ENCODE peak calls at places on chromosomes 1 and 21, in eight cellular contexts. O is WERI-Rb-1, K is heart right ventricle, C is astrocyte, L is HFF-Myc, T is GM06990, E is B cell, D is neural crest cell. P is an unnamed sample.

GRCh38 chr1:48776400-48777218 is at the start of gene BEND5:
- DNase-seq in O (peak; percentile 76), K (peak; percentile 59), C (peak; percentile 39), L (no peak), T (no peak), E (peak; percentile 84), D (peak; percentile 57), P (peak; percentile 85)

GRCh38 chr1:94859157-94859556 is 39.0 kb downstream of the SLC44A3 start:
- DNase-seq in O (no peak), K (no peak), C (no peak), L (no peak), T (no peak), E (no peak), D (no peak), P (no peak)

GRCh38 chr1:915295-916172 is 8.2 kb upstream of the SAMD11 start:
- DNase-seq in O (no peak), K (no peak), C (no peak), L (no peak), T (no peak), E (no peak), D (no peak), P (peak; percentile 1)

GRCh38 chr1:150233359-150234308 is 2.3 kb downstream of the ANP32E start:
- DNase-seq in O (no peak), K (no peak), C (no peak), L (no peak), T (no peak), E (peak; percentile 38), D (no peak), P (peak; percentile 77)

GRCh38 chr1:101285922-101286568 is 49.2 kb downstream of the S1PR1 start:
- DNase-seq in O (no peak), K (no peak), C (no peak), L (no peak), T (no peak), E (no peak), D (no peak), P (no peak)

GRCh38 chr1:46643368-46643775 is 24.8 kb downstream of the ATPAF1 start:
- DNase-seq in O (no peak), K (no peak), C (peak; percentile 88), L (peak; percentile 67), T (no peak), E (no peak), D (no peak), P (no peak)

GRCh38 chr21:38297193-38297592 is 40.4 kb downstream of the KCNJ15 start:
- DNase-seq in O (no peak), K (no peak), C (peak; percentile 87), L (no peak), T (no peak), E (no peak), D (no peak), P (no peak)

GRCh38 chr1:67601539-67601938 is 83.5 kb upstream of the GADD45A start:
- DNase-seq in O (no peak), K (no peak), C (no peak), L (no peak), T (no peak), E (no peak), D (no peak), P (no peak)

DNA sequence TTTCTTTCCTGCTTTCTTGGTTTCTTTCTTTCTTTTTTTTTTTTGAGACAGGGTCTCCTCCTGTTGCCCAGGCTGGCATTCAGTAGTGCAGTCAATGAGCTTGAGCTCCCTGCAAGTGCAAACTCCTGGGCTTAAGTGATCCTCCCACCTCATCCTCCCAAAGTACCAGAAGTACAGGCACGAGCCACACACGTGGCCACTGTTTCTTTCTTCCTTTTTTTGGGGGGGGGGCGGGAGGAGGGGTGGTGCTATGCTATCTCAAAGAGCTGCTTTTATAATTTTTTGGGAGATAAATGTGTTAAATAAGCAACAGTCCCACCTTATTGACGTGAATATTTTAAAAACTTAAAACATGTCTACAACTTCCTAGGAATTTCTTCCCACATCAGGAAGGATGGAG is 42.2 kb downstream of the AK4 start:
- DNase-seq in O (no peak), K (no peak), C (no peak), L (no peak), T (no peak), E (no peak), D (no peak), P (no peak)
- TF ChIP-seq CTCF in O (no peak), K (no peak), C (no peak), L (no peak), T (no peak), E (no peak), D (no peak), P (no peak)

DNA sequence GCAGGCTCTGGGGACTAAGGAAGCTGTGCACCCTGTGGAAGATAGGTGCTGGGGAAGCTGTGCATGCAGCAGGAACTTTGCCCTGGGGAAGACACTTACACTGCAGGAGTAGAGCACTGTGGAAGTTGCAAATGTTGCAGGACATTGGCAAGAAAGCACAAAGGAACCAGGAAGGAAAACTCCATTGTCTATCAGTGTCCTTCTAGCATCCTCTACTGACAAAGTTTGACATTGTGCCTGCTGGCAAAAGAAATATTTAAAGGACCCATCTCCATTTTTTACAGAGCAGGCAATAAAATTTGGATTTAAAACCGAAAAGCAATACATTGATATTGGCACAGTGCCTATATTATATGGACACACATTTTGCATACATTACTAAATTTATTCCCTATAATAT is 394.1 kb downstream of the PBX1 start:
- DNase-seq in O (no peak), K (no peak), C (no peak), L (no peak), T (no peak), E (no peak), D (no peak), P (no peak)
- TF ChIP-seq CTCF in O (peak; percentile 47), K (peak; percentile 24), C (no peak), L (no peak), T (no peak), E (no peak), D (no peak), P (no peak)

DNA sequence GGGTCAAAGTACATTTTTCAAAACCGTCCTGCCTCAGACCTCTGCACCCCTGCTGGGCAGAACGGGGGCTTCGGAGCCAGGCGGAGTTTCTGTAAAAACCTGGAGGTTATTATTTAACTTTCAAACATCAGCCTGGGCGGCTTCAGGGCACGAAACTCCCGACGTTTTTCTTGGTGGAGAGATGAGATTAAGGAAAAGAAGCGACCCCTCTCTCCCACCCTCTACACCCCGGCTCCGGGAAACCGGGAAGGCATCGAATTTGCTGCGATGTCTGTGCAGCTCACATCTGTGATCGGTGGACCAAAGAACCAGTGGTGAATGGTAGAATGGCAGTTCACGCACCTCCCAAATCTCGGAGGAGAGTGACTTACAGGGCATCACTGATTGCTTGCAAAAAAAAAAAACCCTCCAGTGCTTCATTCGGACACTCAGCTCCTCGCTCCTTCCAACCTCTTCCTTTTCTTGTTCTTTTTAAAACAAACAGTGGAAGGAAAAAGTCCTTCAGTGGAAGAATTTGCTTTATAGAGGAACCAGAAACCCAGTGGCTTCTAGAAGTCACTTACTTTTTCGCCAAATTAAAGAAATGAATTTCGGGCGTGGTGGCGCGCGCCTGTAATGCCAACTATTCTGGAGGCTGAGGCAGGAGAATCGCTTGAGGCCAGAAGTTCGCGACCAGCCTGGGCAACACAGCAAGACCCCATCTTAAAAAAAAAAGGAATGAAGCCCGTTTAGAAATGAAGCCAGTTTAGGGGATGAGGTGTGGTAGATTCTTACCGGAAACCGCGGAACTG is 875 bp downstream of the PHACTR4 start:
- DNase-seq in O (peak; percentile 31), K (peak; percentile 16), C (peak; percentile 42), L (no peak), T (no peak), E (peak; percentile 62), D (peak; percentile 22), P (peak; percentile 52)
- TF ChIP-seq CTCF in O (peak; percentile 1), K (no peak), C (peak; percentile 4), L (no peak), T (peak; percentile 13), E (peak; percentile 45), D (peak; percentile 56), P (peak; percentile 49)

DNA sequence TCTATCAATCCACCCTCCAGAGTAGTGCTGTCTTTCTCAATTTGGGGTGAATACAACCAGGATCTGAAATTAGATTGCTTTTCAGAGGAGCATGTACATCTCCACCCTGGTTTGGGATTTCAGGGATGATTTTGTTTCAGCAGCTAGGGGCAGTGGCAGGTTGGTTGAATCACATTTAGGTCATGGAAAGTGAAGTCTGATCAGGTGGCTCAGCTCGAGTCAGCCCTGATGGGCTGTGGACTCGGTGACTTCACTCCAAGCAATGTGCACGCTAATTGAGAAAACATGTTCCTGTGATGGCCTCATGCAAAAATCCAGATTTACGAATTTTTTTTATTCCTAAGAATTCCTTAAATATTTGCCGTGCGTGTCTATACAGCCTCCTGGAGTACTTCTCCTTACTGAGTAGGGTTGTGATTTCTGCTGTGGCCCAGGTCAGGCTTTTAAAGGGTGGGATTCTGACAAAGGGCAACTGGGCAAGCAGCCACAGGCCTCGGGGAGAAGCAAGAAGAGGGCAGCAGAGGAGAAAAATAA is 7.5 kb downstream of the NGF start:
- DNase-seq in O (no peak), K (no peak), C (peak; percentile 89), L (peak; percentile 95), T (no peak), E (no peak), D (no peak), P (no peak)
- TF ChIP-seq CTCF in O (no peak), K (no peak), C (no peak), L (peak; percentile 46), T (no peak), E (no peak), D (no peak), P (no peak)

DNA sequence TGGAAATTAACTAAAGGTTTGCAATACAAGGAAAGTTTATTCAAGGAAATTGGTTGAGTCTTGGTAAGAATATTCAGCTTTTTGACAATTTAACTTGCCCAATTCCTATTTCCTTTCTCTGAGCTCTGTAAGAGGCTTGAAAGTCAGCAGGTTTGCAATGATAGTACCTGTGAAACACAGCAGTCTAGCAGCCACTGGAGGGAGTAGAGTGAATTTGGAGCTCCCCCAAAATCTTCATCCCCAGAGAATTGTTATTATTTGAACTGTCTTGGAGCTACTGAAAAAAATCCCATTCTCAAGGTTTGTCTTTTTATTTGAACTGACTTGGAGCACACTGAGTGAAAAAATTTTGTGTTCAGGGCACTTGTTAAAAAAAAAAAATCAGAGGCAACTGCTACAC is 654.2 kb upstream of the PKN2 start:
- DNase-seq in O (no peak), K (no peak), C (no peak), L (no peak), T (no peak), E (no peak), D (no peak), P (no peak)
- TF ChIP-seq CTCF in O (no peak), K (no peak), C (no peak), L (no peak), T (no peak), E (no peak), D (no peak), P (no peak)

DNA sequence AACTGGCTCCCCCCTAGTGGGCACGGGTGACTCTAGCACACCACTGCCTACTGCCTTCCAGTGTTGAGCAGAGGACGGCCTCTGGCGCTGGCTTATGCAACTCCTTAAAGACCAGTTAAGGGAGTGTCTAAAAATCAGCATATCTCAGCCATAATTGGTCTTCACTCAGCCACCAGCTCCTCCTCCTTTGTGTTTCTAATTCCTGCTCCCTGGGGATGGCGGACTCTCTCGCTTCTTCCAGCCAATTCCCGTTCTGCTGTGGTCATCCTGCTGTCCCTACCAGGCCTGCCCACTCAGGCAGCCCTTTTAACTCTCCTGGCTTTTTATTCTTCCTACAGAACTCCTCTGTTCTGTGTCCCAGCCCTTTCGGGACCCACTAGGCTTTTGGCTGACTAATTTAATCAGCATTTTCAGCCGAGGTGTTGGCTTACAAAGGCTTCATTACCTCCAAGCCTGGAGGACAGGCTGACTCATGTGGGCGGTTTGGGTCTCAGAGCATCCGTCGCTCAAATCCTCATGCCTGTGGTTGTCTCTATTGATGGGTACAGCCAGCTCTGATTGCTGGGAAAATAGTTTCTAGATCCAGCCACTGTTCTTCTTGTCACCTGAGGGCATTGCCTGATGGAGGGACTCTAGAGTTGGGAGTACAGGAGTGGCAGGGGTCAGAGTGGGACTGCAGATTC is 332.5 kb downstream of the CAMTA1 start:
- DNase-seq in O (no peak), K (no peak), C (peak; percentile 97), L (peak; percentile 75), T (no peak), E (no peak), D (peak; percentile 26), P (no peak)
- TF ChIP-seq CTCF in O (peak; percentile 14), K (no peak), C (peak; percentile 49), L (peak; percentile 32), T (no peak), E (no peak), D (peak; percentile 51), P (no peak)

P was measured in activated CD8-positive, alpha-beta T cell treated with anti-CD3 and anti-CD28 coated beads for 36 hours.